ENCODE peak calls at places on chromosomes 2 and 18, in nine cellular contexts. I, O, Y, X, T, D, Q, P and U are unnamed samples.

GRCh38 chr2:45980161-45980852 is 316.9 kb upstream of the EPAS1 start:
- DNase-seq in T (no peak), D (no peak), Q (no peak), O (no peak), P (no peak), X (no peak), Y (no peak), I (no peak), U (no peak)

GRCh38 chr2:121287956-121288355 is 3.0 kb upstream of the TFCP2L1 start:
- DNase-seq in D (no peak), T (no peak), I (no peak), P (peak), X (no peak), Y (no peak), Q (no peak), O (no peak), U (no peak)

GRCh38 chr18:61581578-61582204 is 248.5 kb downstream of the CDH20 start:
- DNase-seq in X (peak), D (peak), Q (peak), T (peak), O (peak), P (peak), I (peak), Y (peak), U (no peak)

GRCh38 chr2:134384131-134384530 is 130.3 kb downstream of the MGAT5 start:
- DNase-seq in D (no peak), P (no peak), Y (no peak), X (no peak), I (no peak), O (no peak), Q (no peak), T (no peak), U (no peak)

GRCh38 chr2:172999641-173000387 is 75.8 kb upstream of the MAP3K20 start:
- DNase-seq in P (no peak), Y (no peak), Q (no peak), O (no peak), X (no peak), I (peak), T (peak), D (no peak), U (no peak)

GRCh38 chr2:183950673-183951072 is 647.7 kb upstream of the ZNF804A start:
- DNase-seq in T (peak), X (no peak), O (no peak), D (peak), P (no peak), I (no peak), Y (no peak), Q (peak), U (no peak)

GRCh38 chr2:239424337-239425045 is 23.7 kb upstream of the HDAC4 start:
- DNase-seq in Y (no peak), D (no peak), X (no peak), I (no peak), T (no peak), O (no peak), Q (no peak), P (no peak), U (no peak)

GRCh38 chr2:101752708-101753107 is 55.2 kb downstream of the MAP4K4 start:
- DNase-seq in P (no peak), X (no peak), Y (no peak), T (no peak), I (no peak), D (no peak), Q (no peak), O (no peak), U (peak)

GRCh38 chr2:168944065-168944464 is 43.0 kb downstream of the G6PC2 start:
- DNase-seq in Q (no peak), T (no peak), O (no peak), Y (no peak), D (no peak), P (no peak), X (peak), I (no peak), U (no peak)

GRCh38 chr2:60882971-60883753 is 1.8 kb downstream of the REL start:
- DNase-seq in P (no peak), D (peak), X (peak), Q (no peak), Y (no peak), O (peak), T (peak), I (peak), U (no peak)

GRCh38 chr2:74865770-74866674 is 32.1 kb downstream of the HK2 start:
- DNase-seq in D (no peak), I (no peak), Q (no peak), O (no peak), Y (no peak), X (no peak), T (no peak), P (no peak), U (no peak)

GRCh38 chr2:98634406-98635092 is 26.2 kb downstream of the UNC50 start:
- DNase-seq in Q (no peak), T (peak), I (no peak), P (no peak), Y (no peak), D (no peak), X (peak), O (no peak), U (no peak)

GRCh38 chr2:133109772-133110171 is 439.8 kb upstream of the LYPD1 start:
- DNase-seq in Y (no peak), I (peak), Q (no peak), O (peak), T (peak), X (no peak), P (no peak), D (no peak), U (no peak)

GRCh38 chr2:116948258-116948657 is 866.2 kb upstream of the DDX18 start:
- DNase-seq in D (no peak), T (no peak), Y (no peak), O (no peak), X (no peak), P (no peak), I (no peak), Q (no peak), U (no peak)

GRCh38 chr2:63827749-63828148 is 13.9 kb upstream of the UGP2 start:
- DNase-seq in Y (no peak), P (no peak), Q (no peak), D (peak), I (peak), T (peak), X (no peak), O (peak), U (no peak)

GRCh38 chr2:96773922-96774321 is 13.2 kb downstream of the CNNM4 start:
- DNase-seq in P (no peak), Q (no peak), T (no peak), Y (no peak), O (no peak), I (no peak), D (no peak), X (no peak), U (no peak)

GRCh38 chr2:137677466-137677865 is 286.8 kb upstream of the HNMT start:
- DNase-seq in O (no peak), P (no peak), X (no peak), D (no peak), T (no peak), I (no peak), Y (no peak), Q (no peak), U (no peak)

GRCh38 chr2:71995067-71995665 is 152.5 kb downstream of the CYP26B1 start:
- DNase-seq in P (no peak), I (peak), X (peak), Y (no peak), T (peak), O (peak), D (peak), Q (no peak), U (no peak)

GRCh38 chr2:172449916-172450550 is 22.6 kb downstream of the ITGA6 start:
- DNase-seq in P (no peak), Y (no peak), X (no peak), O (no peak), I (peak), D (no peak), T (no peak), Q (no peak), U (no peak)

GRCh38 chr2:158994920-158995676 is 26.7 kb downstream of the TANC1 start:
- DNase-seq in Y (no peak), Q (peak), P (no peak), D (peak), O (peak), T (peak), X (no peak), I (peak), U (no peak)

GRCh38 chr2:54483426-54483825 is 27.3 kb downstream of the SPTBN1 start:
- DNase-seq in I (peak), P (no peak), X (peak), O (no peak), Y (no peak), D (no peak), Q (no peak), T (peak), U (no peak)

GRCh38 chr2:213284105-213285090 is at the start of gene SPAG16:
- DNase-seq in Y (peak), O (peak), Q (peak), D (peak), I (peak), T (peak), X (no peak), P (peak), U (peak)

GRCh38 chr2:213281156-213281555 is 3.1 kb upstream of the SPAG16 start:
- DNase-seq in I (peak), P (no peak), T (peak), O (peak), Q (no peak), X (no peak), Y (no peak), D (no peak), U (no peak)

GRCh38 chr2:213279961-213280360 is 4.3 kb upstream of the SPAG16 start:
- DNase-seq in Y (no peak), O (peak), X (no peak), P (no peak), Q (no peak), I (peak), D (no peak), T (peak), U (no peak)

GRCh38 chr2:213288913-213289700 is 4.8 kb downstream of the SPAG16 start:
- DNase-seq in Q (peak), X (no peak), I (peak), D (peak), O (no peak), T (peak), P (no peak), Y (no peak), U (no peak)

DNA sequence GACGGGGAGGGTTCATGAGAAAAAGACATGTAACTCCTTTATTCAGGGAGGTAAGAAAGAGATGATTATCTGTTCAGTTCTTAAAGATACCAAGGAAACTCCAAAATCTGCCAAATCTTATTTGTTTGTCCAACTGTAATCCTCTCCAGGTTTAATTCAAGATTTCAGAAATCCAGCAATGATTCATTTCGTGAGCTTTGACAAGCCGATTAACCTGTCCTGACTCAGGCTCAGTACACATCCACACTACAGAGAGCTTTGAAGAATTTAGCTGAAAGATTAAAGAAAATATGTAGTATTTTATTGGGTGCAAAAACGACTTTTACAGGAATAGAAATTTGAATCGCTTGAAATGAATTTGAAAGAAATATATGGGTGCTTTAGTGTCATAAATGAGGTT is 1.1 kb downstream of the SPAG16 start:
- DNase-seq in I (no peak), P (no peak), Q (no peak), O (no peak), X (no peak), T (no peak), Y (no peak), D (no peak), U (no peak)
- H3K4me3 ChIP-seq in I (peak), P (no peak), Q (peak), O (peak), X (no peak), T (peak), Y (peak), D (peak), U (peak)

GRCh38 chr2:109715302-109715937 is 78.7 kb upstream of the RGPD5 start:
- DNase-seq in Y (no peak), O (peak), T (peak), X (no peak), I (peak), D (peak), Q (no peak), P (no peak), U (no peak)
- TF ChIP-seq CTCF in Y (peak), O (peak), T (peak), X (no peak), I (peak), D (peak), Q (no peak), P (peak), U (peak)

GRCh38 chr2:13002536-13002935 is 285.8 kb downstream of the TRIB2 start:
- DNase-seq in O (no peak), X (no peak), T (no peak), D (no peak), I (no peak), Y (no peak), Q (no peak), P (no peak), U (no peak)

GRCh38 chr2:13001408-13001807 is 284.7 kb downstream of the TRIB2 start:
- DNase-seq in X (no peak), I (no peak), Y (no peak), O (peak), D (no peak), Q (no peak), P (no peak), T (no peak), U (no peak)

GRCh38 chr2:13002948-13003347 is 286.2 kb downstream of the TRIB2 start:
- DNase-seq in O (no peak), T (no peak), Q (no peak), Y (no peak), P (no peak), I (no peak), X (no peak), D (no peak), U (no peak)

GRCh38 chr2:12998701-12999100 is 282.0 kb downstream of the TRIB2 start:
- DNase-seq in D (no peak), I (no peak), T (no peak), Y (no peak), X (no peak), O (no peak), P (no peak), Q (no peak), U (no peak)

DNA sequence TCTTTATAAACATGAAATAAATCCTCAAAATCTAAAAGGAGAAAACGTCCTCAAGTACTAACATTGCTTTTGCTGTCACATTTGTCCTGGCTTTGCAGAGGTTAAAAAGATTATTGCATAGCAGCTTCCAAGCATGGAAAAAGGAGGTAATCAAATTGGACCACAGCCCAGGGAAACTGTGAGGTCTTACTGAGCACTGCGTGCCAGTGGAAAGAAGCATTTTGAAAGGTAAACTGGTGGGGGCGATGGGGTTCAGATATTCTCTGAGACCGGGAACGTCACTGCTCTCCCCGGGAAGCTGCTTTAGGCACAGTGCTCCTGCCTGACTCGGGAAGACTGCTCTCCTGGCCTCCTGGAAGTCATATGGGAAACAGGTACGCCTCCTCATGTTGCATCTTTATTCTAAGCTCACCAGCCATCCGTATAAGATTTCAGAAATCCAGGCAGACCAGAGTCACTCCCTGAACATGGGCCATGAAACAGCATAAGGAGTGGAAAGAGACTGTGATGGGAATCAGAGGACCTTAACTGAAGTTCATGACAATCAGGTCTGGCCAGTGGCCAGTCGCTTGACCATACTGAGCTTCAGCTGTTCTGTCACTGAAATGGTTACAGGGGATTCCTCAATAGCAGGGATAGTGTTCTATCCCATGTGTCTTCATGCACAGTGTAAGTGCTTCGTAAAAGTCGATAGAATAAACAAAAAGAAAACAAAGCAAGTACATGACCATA is 284.1 kb downstream of the TRIB2 start:
- DNase-seq in I (no peak), Y (no peak), P (no peak), Q (peak), D (peak), O (peak), T (peak), X (no peak), U (no peak)
- H3K4me3 ChIP-seq in I (no peak), Y (no peak), P (no peak), Q (peak), D (no peak), O (no peak), T (no peak), X (no peak), U (no peak)

GRCh38 chr2:232203936-232204335 is 174.6 kb upstream of the ALPP start:
- DNase-seq in X (no peak), P (no peak), I (no peak), T (peak), Q (no peak), D (no peak), O (no peak), Y (no peak), U (no peak)

GRCh38 chr2:232204457-232204931 is 174.1 kb upstream of the ALPP start:
- DNase-seq in X (no peak), D (no peak), Q (no peak), I (peak), T (peak), P (no peak), Y (peak), O (peak), U (peak)

GRCh38 chr2:232203166-232203891 is 175.2 kb upstream of the ALPP start:
- DNase-seq in T (peak), D (no peak), Y (no peak), Q (peak), O (no peak), P (no peak), X (no peak), I (peak), U (no peak)

GRCh38 chr2:232210306-232210705 is 168.2 kb upstream of the ALPP start:
- DNase-seq in I (no peak), D (no peak), Q (no peak), O (no peak), X (no peak), Y (no peak), P (no peak), T (no peak), U (no peak)

DNA sequence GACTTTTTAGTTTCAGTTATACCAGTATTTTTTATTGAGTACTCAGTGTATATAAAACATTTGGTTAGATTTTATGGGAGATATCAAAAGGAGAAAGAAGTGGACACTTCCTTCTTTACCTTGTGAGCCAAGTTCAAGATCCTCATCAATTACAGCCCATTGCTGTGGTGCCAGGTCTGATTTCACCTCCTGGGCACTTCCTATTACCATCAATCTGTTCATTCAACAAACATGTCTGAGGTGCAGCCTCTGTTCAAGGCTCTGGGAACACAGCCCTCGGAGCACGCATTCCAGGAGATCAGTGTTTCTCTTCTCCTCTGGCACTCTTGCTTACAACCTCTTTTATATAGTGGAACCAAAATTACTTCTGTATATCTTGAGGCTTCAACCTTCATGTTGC is 171.4 kb upstream of the ALPP start:
- DNase-seq in Y (no peak), Q (no peak), X (no peak), T (no peak), O (no peak), I (no peak), P (no peak), D (no peak), U (peak)
- TF ChIP-seq CTCF in Y (no peak), Q (no peak), X (no peak), T (no peak), O (no peak), I (no peak), P (no peak), D (no peak), U (no peak)

DNA sequence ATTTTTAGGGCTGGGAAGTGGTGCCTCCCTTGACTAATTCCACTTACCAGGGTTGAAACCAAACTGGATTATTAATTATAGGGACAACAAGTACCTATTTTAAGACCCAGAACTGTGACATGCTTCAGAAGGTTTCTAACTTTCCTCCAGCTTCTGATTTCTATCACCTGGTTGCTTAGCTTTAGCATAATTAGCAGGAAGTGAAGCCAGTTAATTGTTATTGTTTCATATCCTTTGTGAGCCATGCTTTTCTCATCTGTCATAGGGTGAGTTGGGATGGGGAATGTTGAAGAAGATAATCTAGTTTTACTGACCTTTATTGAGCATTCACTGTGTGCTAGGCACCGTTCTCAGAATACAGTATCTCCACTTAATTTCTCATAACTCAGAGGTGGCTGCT is 3.2 kb downstream of the YPEL5 start:
- DNase-seq in O (no peak), P (no peak), X (no peak), Y (no peak), I (no peak), T (no peak), Q (no peak), D (no peak), U (no peak)
- H3K4me3 ChIP-seq in O (no peak), P (no peak), X (no peak), Y (peak), I (no peak), T (no peak), Q (peak), D (no peak), U (peak)

GRCh38 chr2:11640132-11640531 is 29.9 kb downstream of the NTSR2 start:
- DNase-seq in T (no peak), Q (no peak), D (no peak), O (no peak), P (no peak), I (no peak), X (no peak), Y (no peak), U (no peak)

GRCh38 chr2:11637546-11637945 is 32.4 kb downstream of the NTSR2 start:
- DNase-seq in Q (no peak), P (no peak), X (no peak), D (no peak), I (no peak), O (no peak), T (no peak), Y (no peak), U (no peak)

GRCh38 chr2:11642972-11643371 is 27.0 kb downstream of the NTSR2 start:
- DNase-seq in Q (no peak), X (no peak), T (no peak), I (no peak), Y (no peak), P (no peak), D (no peak), O (no peak), U (no peak)

GRCh38 chr2:11636593-11637295 is 33.3 kb downstream of the NTSR2 start:
- DNase-seq in Q (no peak), O (no peak), D (no peak), T (no peak), I (no peak), Y (no peak), X (no peak), P (no peak), U (no peak)

DNA sequence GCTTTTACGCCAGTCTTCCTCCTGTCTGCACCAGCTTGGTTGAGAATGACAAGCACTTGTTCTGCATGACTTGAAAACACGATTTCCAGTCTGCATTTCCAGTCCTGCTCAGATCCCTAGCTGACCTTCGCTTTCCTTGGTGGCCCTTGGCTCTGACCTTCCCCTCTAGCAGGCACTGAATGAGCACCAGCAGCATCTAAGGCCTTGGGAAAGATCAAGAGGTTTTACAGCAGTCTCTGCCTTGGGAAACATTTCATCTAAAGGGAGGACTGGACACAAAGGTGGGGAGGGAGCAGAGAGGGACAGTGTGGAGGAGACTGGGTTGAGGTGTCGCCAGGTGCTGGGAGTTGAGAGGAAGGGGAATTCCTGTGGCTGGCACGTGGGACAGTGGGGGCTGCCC is 30.5 kb downstream of the NTSR2 start:
- DNase-seq in X (no peak), I (no peak), Y (no peak), D (no peak), P (no peak), T (no peak), Q (no peak), O (no peak), U (no peak)
- TF ChIP-seq CTCF in X (no peak), I (no peak), Y (no peak), D (no peak), P (no peak), T (no peak), Q (no peak), O (no peak), U (no peak)